ENCODE peak calls at places on chromosomes 2 and 18, in eight cellular contexts. E, Y, C, U, D, F, L and T are unnamed samples.

GRCh38 chr2:224927671-224928173 is 114.5 kb downstream of the DOCK10 start:
- DNase-seq in E (no peak), Y (no peak), C (peak), U (no peak), D (no peak), F (peak), L (peak), T (no peak)

GRCh38 chr2:215430528-215431187 is 5.2 kb downstream of the FN1 start:
- DNase-seq in E (no peak), Y (no peak), C (no peak), U (no peak), D (no peak), F (no peak), L (peak), T (no peak)

GRCh38 chr2:165698621-165698946 is 95.5 kb downstream of the GALNT3 start:
- DNase-seq in E (peak), Y (peak), C (peak), U (peak), D (no peak), F (peak), L (peak), T (no peak)

GRCh38 chr2:221042926-221043325 is 529.2 kb downstream of the EPHA4 start:
- DNase-seq in E (no peak), Y (no peak), C (no peak), U (no peak), D (no peak), F (no peak), L (no peak), T (no peak)

GRCh38 chr18:6525593-6525992 is 110.9 kb upstream of the L3MBTL4 start:
- DNase-seq in E (no peak), Y (no peak), C (no peak), U (no peak), D (no peak), F (no peak), L (no peak), T (no peak)

GRCh38 chr2:219522111-219523030 is 8.1 kb downstream of the ASIC4 start:
- DNase-seq in E (no peak), Y (no peak), C (no peak), U (no peak), D (no peak), F (no peak), L (no peak), T (no peak)

GRCh38 chr2:149562304-149562703 is 25.3 kb downstream of the MMADHC start:
- DNase-seq in E (peak), Y (peak), C (no peak), U (no peak), D (no peak), F (no peak), L (peak), T (no peak)

GRCh38 chr2:22276696-22277095 is 1108.3 kb upstream of the KLHL29 start:
- DNase-seq in E (no peak), Y (no peak), C (no peak), U (peak), D (no peak), F (no peak), L (no peak), T (peak)

GRCh38 chr2:150477347-150477746 is 10.1 kb downstream of the RND3 start:
- DNase-seq in E (no peak), Y (no peak), C (peak), U (no peak), D (no peak), F (no peak), L (no peak), T (no peak)

GRCh38 chr2:187995556-187995955 is 296.1 kb upstream of the GULP1 start:
- DNase-seq in E (no peak), Y (no peak), C (no peak), U (no peak), D (no peak), F (no peak), L (no peak), T (no peak)

GRCh38 chr2:218882866-218883366 is 2.3 kb downstream of the WNT10A start:
- DNase-seq in E (peak), Y (no peak), C (no peak), U (no peak), D (no peak), F (no peak), L (no peak), T (no peak)

GRCh38 chr2:20103514-20103913 is 52.1 kb upstream of the LAPTM4A start:
- DNase-seq in E (no peak), Y (peak), C (no peak), U (no peak), D (no peak), F (no peak), L (no peak), T (peak)

GRCh38 chr2:135985018-135985825 is at the start of gene DARS1:
- DNase-seq in E (peak), Y (peak), C (peak), U (peak), D (peak), F (peak), L (peak), T (peak)

GRCh38 chr2:172106128-172106961 is 3.6 kb upstream of the DLX2 start:
- DNase-seq in E (peak), Y (peak), C (no peak), U (no peak), D (no peak), F (no peak), L (peak), T (no peak)

GRCh38 chr2:177530513-177531039 is 138.0 kb downstream of the AGPS start:
- DNase-seq in E (peak), Y (no peak), C (no peak), U (no peak), D (no peak), F (no peak), L (no peak), T (no peak)

GRCh38 chr18:48939368-48940097 is 11.2 kb downstream of the SMAD7 start:
- DNase-seq in E (no peak), Y (no peak), C (no peak), U (no peak), D (no peak), F (no peak), L (peak), T (no peak)

GRCh38 chr2:239792649-239793010 is 232.5 kb downstream of the NDUFA10 start:
- DNase-seq in E (no peak), Y (no peak), C (peak), U (no peak), D (no peak), F (no peak), L (no peak), T (no peak)

DNA sequence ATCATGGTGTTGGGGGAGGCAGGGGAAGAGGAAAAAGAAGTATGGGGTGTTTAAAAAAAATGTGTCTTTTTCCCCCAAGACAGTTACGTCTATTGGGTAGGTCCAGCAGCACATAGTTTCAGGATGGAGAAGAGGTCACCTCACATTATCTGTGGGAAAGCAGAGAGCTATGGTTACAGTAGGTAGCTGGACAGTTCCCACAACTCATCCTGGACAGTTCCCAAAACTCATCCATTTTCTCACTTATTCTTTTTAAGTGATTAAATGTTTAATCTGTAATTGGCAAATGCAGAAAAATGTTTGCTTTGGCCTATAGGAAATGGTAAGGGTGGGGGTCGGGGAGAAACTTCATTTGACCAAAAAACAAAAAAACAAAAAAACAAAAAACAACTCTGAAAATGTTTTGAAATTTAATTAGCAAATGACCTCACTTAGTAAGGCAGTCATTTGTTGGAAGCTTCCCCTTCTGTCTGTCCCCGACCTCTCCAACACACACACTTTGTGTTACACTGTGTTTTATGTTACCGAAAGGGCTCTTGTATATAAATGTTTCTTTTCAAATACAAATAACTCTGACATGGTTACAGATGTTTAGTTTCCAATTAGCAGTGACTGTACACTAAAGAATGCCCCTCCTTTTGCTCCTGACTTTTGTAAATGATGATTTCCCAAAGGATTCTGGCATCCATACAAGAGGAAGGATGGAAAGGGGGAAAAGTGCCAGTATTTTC is 173.3 kb upstream of the ZFP36L2 start:
- DNase-seq in E (peak), Y (no peak), C (no peak), U (no peak), D (no peak), F (no peak), L (peak), T (no peak)
- TF ChIP-seq POLR2AphosphoS5 in E (peak), Y (no peak), C (peak), U (no peak), D (no peak), F (peak), L (no peak), T (no peak)

DNA sequence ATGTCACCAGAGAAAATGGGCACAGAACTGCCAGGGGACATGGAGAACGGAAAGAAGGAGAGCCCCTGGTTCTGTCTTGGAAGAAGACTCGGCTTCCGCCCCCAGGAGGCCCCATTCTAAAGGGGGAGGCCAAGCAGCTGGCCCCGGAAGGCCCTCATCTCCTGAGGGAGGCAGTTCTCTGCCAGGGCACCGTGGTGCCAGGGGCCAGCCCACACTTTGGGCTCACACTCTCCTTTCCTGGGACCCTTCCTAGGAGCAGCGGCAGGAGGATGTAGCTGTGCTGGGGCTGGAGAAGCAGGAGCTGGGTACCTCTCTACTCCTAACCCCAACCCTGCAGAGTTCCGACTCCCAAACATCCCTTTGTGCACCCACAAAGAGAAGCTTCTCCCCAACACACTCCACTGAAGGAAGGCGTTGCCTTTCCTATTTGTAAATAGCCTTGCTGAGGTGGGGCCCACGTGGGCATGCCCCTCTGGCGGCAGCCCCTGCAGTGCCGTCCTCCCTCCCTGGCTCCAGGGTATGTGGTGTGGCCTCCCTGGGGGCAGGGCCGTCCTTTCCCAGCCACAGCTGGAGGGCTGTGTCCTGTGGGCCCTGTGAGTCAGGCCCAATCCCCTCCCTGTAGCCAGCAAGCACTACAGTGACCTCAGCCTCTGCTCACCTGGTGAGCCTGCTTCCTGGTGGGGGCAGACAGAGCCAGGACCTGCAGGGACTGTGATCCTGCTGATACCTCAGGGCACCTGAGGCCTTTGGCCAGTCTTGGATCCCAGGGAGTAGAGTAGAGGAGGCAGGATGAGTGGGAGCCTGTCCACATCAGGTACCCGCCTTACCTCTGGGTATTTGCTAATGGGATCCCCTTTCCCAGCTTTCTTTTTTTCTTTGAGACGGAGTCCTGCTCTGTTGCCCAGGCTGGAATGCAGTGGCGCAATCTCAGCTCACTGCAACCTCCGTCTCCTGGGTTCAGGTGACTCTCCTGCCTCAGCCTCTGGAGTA is 26.6 kb downstream of the ZFP36L2 start:
- DNase-seq in E (no peak), Y (peak), C (peak), U (no peak), D (no peak), F (no peak), L (no peak), T (no peak)
- H3K27ac ChIP-seq in E (no peak), Y (peak), C (no peak), U (no peak), D (no peak), F (no peak), L (no peak), T (peak)

GRCh38 chr2:163737169-163737439 is 1.3 kb upstream of the FIGN start:
- DNase-seq in E (no peak), Y (no peak), C (no peak), U (no peak), D (no peak), F (no peak), L (no peak), T (no peak)
- TF ChIP-seq POLR2AphosphoS5 in E (no peak), Y (no peak), C (no peak), U (no peak), D (no peak), F (no peak), L (no peak), T (no peak)

DNA sequence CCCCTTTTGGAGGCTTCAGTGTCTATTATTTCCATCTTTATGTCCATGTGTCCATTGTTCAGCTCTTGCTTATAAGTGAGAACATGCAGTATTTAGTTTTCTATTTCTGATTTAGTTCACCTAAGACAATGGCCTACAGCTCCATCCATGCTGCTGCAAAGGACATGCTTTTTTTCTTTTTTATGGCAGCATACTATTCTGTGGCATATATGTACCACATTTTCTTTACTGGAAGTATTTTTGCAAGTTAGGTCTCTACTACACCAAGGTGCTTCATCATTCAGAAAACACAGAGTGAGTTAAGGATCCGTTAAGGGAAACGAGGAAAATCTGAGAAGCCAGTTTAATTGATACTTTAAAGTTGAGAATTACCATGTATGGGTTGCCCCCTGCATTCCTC is 297.2 kb downstream of the CDCA7 start:
- DNase-seq in E (no peak), Y (no peak), C (no peak), U (no peak), D (no peak), F (no peak), L (no peak), T (no peak)
- H3K27ac ChIP-seq in E (peak), Y (no peak), C (peak), U (no peak), D (no peak), F (no peak), L (no peak), T (no peak)

DNA sequence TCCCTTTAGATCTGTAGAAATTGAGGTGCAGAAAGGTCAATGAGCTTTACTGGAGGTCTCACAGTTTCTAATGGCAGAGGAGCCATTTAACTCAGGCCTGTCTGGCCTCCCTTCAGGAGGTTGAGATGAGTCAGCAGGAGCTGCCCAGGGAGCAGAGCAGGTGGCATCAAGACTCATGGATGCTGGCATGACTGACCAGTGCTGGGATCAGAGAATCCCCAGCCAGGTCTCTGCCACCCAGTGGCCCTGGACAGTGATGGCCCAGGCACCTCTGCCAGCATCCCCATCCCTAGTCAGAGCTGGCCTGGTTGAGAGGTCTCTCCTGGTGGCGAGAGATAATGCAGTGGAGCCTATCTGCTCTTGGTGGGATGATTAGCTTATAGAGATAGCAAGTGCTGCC is 43.0 kb downstream of the GYPC start:
- DNase-seq in E (no peak), Y (no peak), C (no peak), U (no peak), D (no peak), F (no peak), L (no peak), T (no peak)
- TF ChIP-seq POLR2AphosphoS5 in E (no peak), Y (no peak), C (no peak), U (no peak), D (no peak), F (no peak), L (no peak), T (no peak)

GRCh38 chr2:43070039-43070438 is 156.4 kb downstream of the ZFP36L2 start:
- DNase-seq in E (peak), Y (no peak), C (peak), U (no peak), D (no peak), F (no peak), L (no peak), T (no peak)
- H3K27ac ChIP-seq in E (no peak), Y (no peak), C (peak), U (no peak), D (peak), F (no peak), L (no peak), T (no peak)

DNA sequence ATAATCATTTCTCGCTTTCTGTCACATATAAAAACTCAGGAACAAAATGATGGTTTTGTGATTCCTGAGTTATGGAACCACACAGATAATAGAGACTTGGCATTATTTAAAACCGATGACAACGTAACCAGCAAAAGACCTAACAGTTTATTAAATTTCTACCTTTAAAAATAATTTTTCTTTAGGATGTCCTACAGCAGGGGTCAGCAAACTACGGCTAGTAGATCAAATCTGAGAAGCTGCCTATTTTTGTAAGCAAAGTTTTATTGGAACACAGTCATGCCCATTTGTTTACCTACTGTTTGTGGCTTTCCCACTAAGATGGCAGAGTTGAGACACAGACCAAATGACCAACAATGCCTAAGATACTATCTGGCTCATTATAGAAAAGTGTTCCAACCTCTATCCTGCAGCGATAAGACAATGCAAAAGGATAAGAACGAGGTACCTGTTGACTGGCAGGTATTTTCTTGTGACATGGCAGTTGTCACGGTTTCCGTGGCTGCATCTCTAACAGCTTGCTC is 53.0 kb upstream of the ZFP36L2 start:
- DNase-seq in E (no peak), Y (no peak), C (no peak), U (no peak), D (no peak), F (peak), L (no peak), T (no peak)
- TF ChIP-seq POLR2AphosphoS5 in E (no peak), Y (no peak), C (no peak), U (no peak), D (no peak), F (peak), L (no peak), T (no peak)

GRCh38 chr2:37665622-37666362 is 5.7 kb downstream of the CDC42EP3 start:
- DNase-seq in E (peak), Y (no peak), C (no peak), U (no peak), D (no peak), F (no peak), L (no peak), T (no peak)
- H3K27ac ChIP-seq in E (peak), Y (no peak), C (peak), U (peak), D (no peak), F (peak), L (no peak), T (no peak)

GRCh38 chr2:197633109-197633657 is 42.2 kb downstream of the RFTN2 start:
- DNase-seq in E (no peak), Y (no peak), C (no peak), U (peak), D (no peak), F (no peak), L (no peak), T (no peak)
- TF ChIP-seq POLR2AphosphoS5 in E (no peak), Y (no peak), C (no peak), U (no peak), D (no peak), F (no peak), L (no peak), T (no peak)

GRCh38 chr2:106183093-106183837 is 10.8 kb downstream of the UXS1 start:
- DNase-seq in E (no peak), Y (no peak), C (no peak), U (no peak), D (no peak), F (no peak), L (no peak), T (no peak)
- H3K27ac ChIP-seq in E (no peak), Y (peak), C (no peak), U (peak), D (no peak), F (peak), L (no peak), T (no peak)